ENCODE peak calls at places on chromosomes 2 and 18, in four cellular contexts. B, U, H and X are unnamed samples.

GRCh38 chr2:188659656-188660406 is 314.3 kb upstream of the COL3A1 start:
- DNase-seq in U (peak), B (no peak), H (no peak), X (peak)

GRCh38 chr2:47235127-47235526 is 80.0 kb upstream of the STPG4 start:
- DNase-seq in U (no peak), B (no peak), H (no peak), X (no peak)

GRCh38 chr2:116879646-116880045 is 934.8 kb upstream of the DDX18 start:
- DNase-seq in H (no peak), B (no peak), U (no peak), X (no peak)

GRCh38 chr2:8786463-8786862 is 51.0 kb downstream of the KIDINS220 start:
- DNase-seq in U (no peak), H (no peak), B (no peak), X (no peak)

GRCh38 chr2:166516712-166517303 is 22.8 kb upstream of the SCN7A start:
- DNase-seq in U (peak), H (no peak), B (no peak), X (peak)

GRCh38 chr2:142536964-142537363 is 340.5 kb upstream of the KYNU start:
- DNase-seq in U (no peak), B (no peak), H (no peak), X (no peak)

GRCh38 chr2:72274284-72274869 is 126.7 kb upstream of the CYP26B1 start:
- DNase-seq in H (no peak), B (no peak), U (no peak), X (peak)

GRCh38 chr2:222919841-222920609 is 59.2 kb downstream of the ACSL3 start:
- DNase-seq in U (peak), B (no peak), H (no peak), X (peak)

GRCh38 chr2:101881131-101881530 is 110.6 kb upstream of the IL1R2 start:
- DNase-seq in H (no peak), B (no peak), U (no peak), X (no peak)

GRCh38 chr2:224449212-224450147 is 47.6 kb upstream of the FAM124B start:
- DNase-seq in B (no peak), U (no peak), H (no peak), X (peak)

GRCh38 chr18:80106482-80107051 is 2.5 kb upstream of the ADNP2 start:
- DNase-seq in H (no peak), U (no peak), B (no peak), X (no peak)

GRCh38 chr2:240932001-240932723 is 26.0 kb downstream of the CROCC2 start:
- DNase-seq in U (no peak), H (no peak), B (no peak), X (no peak)

GRCh38 chr2:239928457-239929350 is 96.4 kb downstream of the NDUFA10 start:
- DNase-seq in B (no peak), H (no peak), U (no peak), X (no peak)

GRCh38 chr2:56448403-56448998 is 264.7 kb downstream of the CCDC85A start:
- DNase-seq in B (no peak), H (no peak), U (peak), X (no peak)

GRCh38 chr2:219402665-219403515 is 15.2 kb upstream of the DNPEP start:
- DNase-seq in H (peak), U (peak), B (peak), X (peak)

GRCh38 chr2:174350593-174351181 is 15.9 kb downstream of the SP9 start:
- DNase-seq in U (no peak), H (no peak), B (no peak), X (no peak)

GRCh38 chr2:12302140-12302539 is 414.6 kb upstream of the TRIB2 start:
- DNase-seq in H (no peak), B (no peak), U (no peak), X (peak)

GRCh38 chr18:13366977-13367892 is 148.7 kb downstream of the LDLRAD4 start:
- DNase-seq in U (no peak), H (no peak), B (no peak), X (no peak)

GRCh38 chr2:535222-535621 is 142.0 kb downstream of the TMEM18 start:
- DNase-seq in U (peak), B (no peak), H (no peak), X (peak)

GRCh38 chr18:58805482-58806187 is 59.0 kb upstream of the ZNF532 start:
- DNase-seq in U (no peak), H (no peak), B (no peak), X (no peak)

GRCh38 chr2:226705965-226706364 is 93.7 kb downstream of the IRS1 start:
- DNase-seq in B (no peak), U (no peak), H (no peak), X (no peak)

GRCh38 chr2:198054299-198054698 is 249.9 kb downstream of the PLCL1 start:
- DNase-seq in H (peak), U (peak), B (peak), X (peak)

GRCh38 chr18:34097312-34097711 is 127.4 kb downstream of the NOL4 start:
- DNase-seq in U (no peak), H (no peak), B (no peak), X (peak)

GRCh38 chr18:995641-996040 is 91.0 kb downstream of the ADCYAP1 start:
- DNase-seq in H (no peak), U (peak), B (no peak), X (peak)

GRCh38 chr2:226215902-226216503 is 583.6 kb downstream of the IRS1 start:
- DNase-seq in H (peak), B (peak), U (peak), X (peak)